ENCODE peak calls at places on chromosomes 3 and 15, in five cellular contexts. B, X, A, O and T are unnamed samples.

GRCh38 chr3:109927161-109927560 is 589.8 kb upstream of the DPPA4 start:
- DNase-seq in B (no peak), X (no peak), A (no peak), O (no peak), T (no peak)

GRCh38 chr3:140093742-140094141 is 158.8 kb downstream of the CLSTN2 start:
- DNase-seq in B (no peak), X (no peak), A (no peak), O (no peak), T (no peak)

GRCh38 chr3:125437631-125438435 is 62.7 kb upstream of the ZNF148 start:
- DNase-seq in B (peak), X (peak), A (peak), O (peak), T (peak)

GRCh38 chr3:88030200-88030599 is 28.6 kb downstream of the CGGBP1 start:
- DNase-seq in B (no peak), X (no peak), A (no peak), O (no peak), T (no peak)

GRCh38 chr15:31200735-31201151 is 99.2 kb upstream of the TRPM1 start:
- DNase-seq in B (peak), X (peak), A (peak), O (peak), T (peak)

GRCh38 chr3:122146466-122146865 is 37.0 kb upstream of the CASR start:
- DNase-seq in B (no peak), X (no peak), A (no peak), O (no peak), T (peak)

GRCh38 chr15:80317389-80318169 is 65.6 kb upstream of the CTXND1 start:
- DNase-seq in B (no peak), X (no peak), A (no peak), O (no peak), T (no peak)

GRCh38 chr15:68816795-68817303 is 3.8 kb downstream of the ANP32A start:
- DNase-seq in B (no peak), X (no peak), A (peak), O (no peak), T (no peak)

GRCh38 chr15:79689030-79689429 is 207.8 kb downstream of the MTHFS start:
- DNase-seq in B (no peak), X (no peak), A (no peak), O (no peak), T (no peak)

GRCh38 chr3:25907081-25907480 is 117.2 kb downstream of the OXSM start:
- DNase-seq in B (no peak), X (no peak), A (no peak), O (no peak), T (no peak)

GRCh38 chr15:90174140-90174891 is 26.8 kb upstream of the SEMA4B start:
- DNase-seq in B (no peak), X (no peak), A (no peak), O (peak), T (no peak)

GRCh38 chr15:61335998-61336648 is 107.0 kb upstream of the RORA start:
- DNase-seq in B (no peak), X (no peak), A (no peak), O (no peak), T (no peak)

GRCh38 chr15:58070801-58071418 is 5.4 kb upstream of the ALDH1A2 start:
- DNase-seq in B (peak), X (peak), A (no peak), O (peak), T (no peak)

GRCh38 chr3:40970067-40970466 is 229.2 kb upstream of the CTNNB1 start:
- DNase-seq in B (no peak), X (no peak), A (no peak), O (no peak), T (no peak)

GRCh38 chr15:78000927-78001249 is 76.6 kb downstream of the TBC1D2B start:
- DNase-seq in B (no peak), X (no peak), A (no peak), O (peak), T (no peak)

GRCh38 chr15:84852212-84852611 is 32.2 kb upstream of the SLC28A1 start:
- DNase-seq in B (no peak), X (no peak), A (no peak), O (no peak), T (no peak)